ENCODE peak calls at places on chromosomes 11 and 22, in six cellular contexts. One of them, this sample, is unnamed.

GRCh38 chr11:32838505-32839274 is 9.0 kb downstream of the PRRG4 start:
- DNase-seq in stimulated activated CD4-positive, alpha-beta T cell treated with anti-CD3 and anti-CD28 coated beads, Interleukin-4, amount 100 ng/mL, for 1 hour: no peak
- DNase-seq in effector CD4-positive, alpha-beta T cell: no peak
- DNase-seq in hepatic stellate cell: no peak
- DNase-seq in HFFc6: no peak
- DNase-seq in LoVo: peak; percentile 78
- DNase-seq in this sample: peak; percentile 73

GRCh38 chr11:66371627-66372415 is at the start of gene SLC29A2:
- DNase-seq in stimulated activated CD4-positive, alpha-beta T cell treated with anti-CD3 and anti-CD28 coated beads, Interleukin-4, amount 100 ng/mL, for 1 hour: peak; percentile 81
- DNase-seq in effector CD4-positive, alpha-beta T cell: peak; percentile 63
- DNase-seq in hepatic stellate cell: no peak
- DNase-seq in HFFc6: no peak
- DNase-seq in LoVo: peak; percentile 88
- DNase-seq in this sample: peak; percentile 95

GRCh38 chr11:82792319-82792718 is 58.7 kb upstream of the FAM181B start:
- DNase-seq in stimulated activated CD4-positive, alpha-beta T cell treated with anti-CD3 and anti-CD28 coated beads, Interleukin-4, amount 100 ng/mL, for 1 hour: no peak
- DNase-seq in effector CD4-positive, alpha-beta T cell: no peak
- DNase-seq in hepatic stellate cell: no peak
- DNase-seq in HFFc6: no peak
- DNase-seq in LoVo: no peak
- DNase-seq in this sample: no peak

GRCh38 chr22:47190276-47190956 is 428.0 kb downstream of the TBC1D22A start:
- DNase-seq in stimulated activated CD4-positive, alpha-beta T cell treated with anti-CD3 and anti-CD28 coated beads, Interleukin-4, amount 100 ng/mL, for 1 hour: no peak
- DNase-seq in effector CD4-positive, alpha-beta T cell: no peak
- DNase-seq in hepatic stellate cell: no peak
- DNase-seq in HFFc6: no peak
- DNase-seq in LoVo: no peak
- DNase-seq in this sample: no peak

GRCh38 chr22:28728621-28729313 is 12.9 kb downstream of the CHEK2 start:
- DNase-seq in stimulated activated CD4-positive, alpha-beta T cell treated with anti-CD3 and anti-CD28 coated beads, Interleukin-4, amount 100 ng/mL, for 1 hour: no peak
- DNase-seq in effector CD4-positive, alpha-beta T cell: no peak
- DNase-seq in hepatic stellate cell: no peak
- DNase-seq in HFFc6: no peak
- DNase-seq in LoVo: no peak
- DNase-seq in this sample: no peak

GRCh38 chr11:71199226-71199815 is 53.1 kb downstream of the SHANK2 start:
- DNase-seq in stimulated activated CD4-positive, alpha-beta T cell treated with anti-CD3 and anti-CD28 coated beads, Interleukin-4, amount 100 ng/mL, for 1 hour: no peak
- DNase-seq in effector CD4-positive, alpha-beta T cell: no peak
- DNase-seq in hepatic stellate cell: no peak
- DNase-seq in HFFc6: no peak
- DNase-seq in LoVo: no peak
- DNase-seq in this sample: no peak

GRCh38 chr11:66324626-66325025 is 7.8 kb upstream of the CD248 start:
- DNase-seq in stimulated activated CD4-positive, alpha-beta T cell treated with anti-CD3 and anti-CD28 coated beads, Interleukin-4, amount 100 ng/mL, for 1 hour: no peak
- DNase-seq in effector CD4-positive, alpha-beta T cell: no peak
- DNase-seq in hepatic stellate cell: no peak
- DNase-seq in HFFc6: no peak
- DNase-seq in LoVo: no peak
- DNase-seq in this sample: no peak

GRCh38 chr22:17368727-17369552 is at the start of gene CECR2:
- DNase-seq in stimulated activated CD4-positive, alpha-beta T cell treated with anti-CD3 and anti-CD28 coated beads, Interleukin-4, amount 100 ng/mL, for 1 hour: peak; percentile 2
- DNase-seq in effector CD4-positive, alpha-beta T cell: no peak
- DNase-seq in hepatic stellate cell: no peak
- DNase-seq in HFFc6: no peak
- DNase-seq in LoVo: peak; percentile 31
- DNase-seq in this sample: no peak

GRCh38 chr11:6610591-6610990 is 1.4 kb downstream of the TAF10 start:
- DNase-seq in stimulated activated CD4-positive, alpha-beta T cell treated with anti-CD3 and anti-CD28 coated beads, Interleukin-4, amount 100 ng/mL, for 1 hour: no peak
- DNase-seq in effector CD4-positive, alpha-beta T cell: no peak
- DNase-seq in hepatic stellate cell: no peak
- DNase-seq in HFFc6: no peak
- DNase-seq in LoVo: no peak
- DNase-seq in this sample: no peak

GRCh38 chr11:71065794-71066193 is 186.6 kb downstream of the SHANK2 start:
- DNase-seq in stimulated activated CD4-positive, alpha-beta T cell treated with anti-CD3 and anti-CD28 coated beads, Interleukin-4, amount 100 ng/mL, for 1 hour: no peak
- DNase-seq in effector CD4-positive, alpha-beta T cell: no peak
- DNase-seq in hepatic stellate cell: no peak
- DNase-seq in HFFc6: no peak
- DNase-seq in LoVo: no peak
- DNase-seq in this sample: no peak

GRCh38 chr11:118870396-118871343 is 13.0 kb upstream of the CXCR5 start:
- DNase-seq in stimulated activated CD4-positive, alpha-beta T cell treated with anti-CD3 and anti-CD28 coated beads, Interleukin-4, amount 100 ng/mL, for 1 hour: no peak
- DNase-seq in effector CD4-positive, alpha-beta T cell: no peak
- DNase-seq in hepatic stellate cell: peak; percentile 66
- DNase-seq in HFFc6: no peak
- DNase-seq in LoVo: no peak
- DNase-seq in this sample: no peak

GRCh38 chr22:48757581-48757980 is 1070.1 kb downstream of the BRD1 start:
- DNase-seq in stimulated activated CD4-positive, alpha-beta T cell treated with anti-CD3 and anti-CD28 coated beads, Interleukin-4, amount 100 ng/mL, for 1 hour: no peak
- DNase-seq in effector CD4-positive, alpha-beta T cell: no peak
- DNase-seq in hepatic stellate cell: no peak
- DNase-seq in HFFc6: no peak
- DNase-seq in LoVo: no peak
- DNase-seq in this sample: no peak

GRCh38 chr11:132037961-132038360 is 667.5 kb downstream of the NTM start:
- DNase-seq in stimulated activated CD4-positive, alpha-beta T cell treated with anti-CD3 and anti-CD28 coated beads, Interleukin-4, amount 100 ng/mL, for 1 hour: no peak
- DNase-seq in effector CD4-positive, alpha-beta T cell: no peak
- DNase-seq in hepatic stellate cell: no peak
- DNase-seq in HFFc6: no peak
- DNase-seq in LoVo: no peak
- DNase-seq in this sample: no peak

GRCh38 chr11:34395916-34396555 is 38.2 kb upstream of the ABTB2 start:
- DNase-seq in stimulated activated CD4-positive, alpha-beta T cell treated with anti-CD3 and anti-CD28 coated beads, Interleukin-4, amount 100 ng/mL, for 1 hour: no peak
- DNase-seq in effector CD4-positive, alpha-beta T cell: no peak
- DNase-seq in hepatic stellate cell: peak; percentile 15
- DNase-seq in HFFc6: peak; percentile 82
- DNase-seq in LoVo: no peak
- DNase-seq in this sample: no peak

GRCh38 chr11:110431212-110432073 is 1.7 kb downstream of the FDX1 start:
- DNase-seq in stimulated activated CD4-positive, alpha-beta T cell treated with anti-CD3 and anti-CD28 coated beads, Interleukin-4, amount 100 ng/mL, for 1 hour: no peak
- DNase-seq in effector CD4-positive, alpha-beta T cell: no peak
- DNase-seq in hepatic stellate cell: peak; percentile 34
- DNase-seq in HFFc6: no peak
- DNase-seq in LoVo: peak; percentile 29
- DNase-seq in this sample: peak; percentile 67

GRCh38 chr11:11081273-11081672 is 223.4 kb upstream of the ZBED5 start:
- DNase-seq in stimulated activated CD4-positive, alpha-beta T cell treated with anti-CD3 and anti-CD28 coated beads, Interleukin-4, amount 100 ng/mL, for 1 hour: no peak
- DNase-seq in effector CD4-positive, alpha-beta T cell: no peak
- DNase-seq in hepatic stellate cell: no peak
- DNase-seq in HFFc6: no peak
- DNase-seq in LoVo: no peak
- DNase-seq in this sample: no peak

GRCh38 chr22:27438271-27438980 is 363.1 kb downstream of the MN1 start:
- DNase-seq in stimulated activated CD4-positive, alpha-beta T cell treated with anti-CD3 and anti-CD28 coated beads, Interleukin-4, amount 100 ng/mL, for 1 hour: no peak
- DNase-seq in effector CD4-positive, alpha-beta T cell: no peak
- DNase-seq in hepatic stellate cell: no peak
- DNase-seq in HFFc6: no peak
- DNase-seq in LoVo: no peak
- DNase-seq in this sample: peak; percentile 1

GRCh38 chr22:48907591-48907990 is 920.1 kb downstream of the BRD1 start:
- DNase-seq in stimulated activated CD4-positive, alpha-beta T cell treated with anti-CD3 and anti-CD28 coated beads, Interleukin-4, amount 100 ng/mL, for 1 hour: no peak
- DNase-seq in effector CD4-positive, alpha-beta T cell: no peak
- DNase-seq in hepatic stellate cell: no peak
- DNase-seq in HFFc6: no peak
- DNase-seq in LoVo: no peak
- DNase-seq in this sample: no peak

GRCh38 chr22:35445933-35446332 is 46.0 kb downstream of the MCM5 start:
- DNase-seq in stimulated activated CD4-positive, alpha-beta T cell treated with anti-CD3 and anti-CD28 coated beads, Interleukin-4, amount 100 ng/mL, for 1 hour: no peak
- DNase-seq in effector CD4-positive, alpha-beta T cell: no peak
- DNase-seq in hepatic stellate cell: no peak
- DNase-seq in HFFc6: no peak
- DNase-seq in LoVo: no peak
- DNase-seq in this sample: no peak

GRCh38 chr11:73465019-73465675 is 88.9 kb downstream of the RELT start:
- DNase-seq in stimulated activated CD4-positive, alpha-beta T cell treated with anti-CD3 and anti-CD28 coated beads, Interleukin-4, amount 100 ng/mL, for 1 hour: no peak
- DNase-seq in effector CD4-positive, alpha-beta T cell: no peak
- DNase-seq in hepatic stellate cell: no peak
- DNase-seq in HFFc6: peak; percentile 3
- DNase-seq in LoVo: no peak
- DNase-seq in this sample: no peak

GRCh38 chr22:30940655-30941362 is 27.8 kb downstream of the MORC2 start:
- DNase-seq in stimulated activated CD4-positive, alpha-beta T cell treated with anti-CD3 and anti-CD28 coated beads, Interleukin-4, amount 100 ng/mL, for 1 hour: peak; percentile 42
- DNase-seq in effector CD4-positive, alpha-beta T cell: peak; percentile 20
- DNase-seq in hepatic stellate cell: no peak
- DNase-seq in HFFc6: no peak
- DNase-seq in LoVo: no peak
- DNase-seq in this sample: no peak

GRCh38 chr11:12086271-12087074 is 23.9 kb upstream of the MICAL2 start:
- DNase-seq in stimulated activated CD4-positive, alpha-beta T cell treated with anti-CD3 and anti-CD28 coated beads, Interleukin-4, amount 100 ng/mL, for 1 hour: no peak
- DNase-seq in effector CD4-positive, alpha-beta T cell: no peak
- DNase-seq in hepatic stellate cell: peak; percentile 71
- DNase-seq in HFFc6: peak; percentile 96
- DNase-seq in LoVo: peak; percentile 69
- DNase-seq in this sample: peak; percentile 66

GRCh38 chr11:92225563-92226308 is 1.1 kb downstream of the FAT3 start:
- DNase-seq in stimulated activated CD4-positive, alpha-beta T cell treated with anti-CD3 and anti-CD28 coated beads, Interleukin-4, amount 100 ng/mL, for 1 hour: no peak
- DNase-seq in effector CD4-positive, alpha-beta T cell: no peak
- DNase-seq in hepatic stellate cell: peak; percentile 34
- DNase-seq in HFFc6: no peak
- DNase-seq in LoVo: no peak
- DNase-seq in this sample: no peak

GRCh38 chr11:113286509-113287497 is 27.6 kb upstream of the TTC12 start:
- DNase-seq in stimulated activated CD4-positive, alpha-beta T cell treated with anti-CD3 and anti-CD28 coated beads, Interleukin-4, amount 100 ng/mL, for 1 hour: no peak
- DNase-seq in effector CD4-positive, alpha-beta T cell: no peak
- DNase-seq in hepatic stellate cell: no peak
- DNase-seq in HFFc6: no peak
- DNase-seq in LoVo: no peak
- DNase-seq in this sample: no peak

GRCh38 chr11:68213135-68213515 is at the start of gene KMT5B:
- DNase-seq in stimulated activated CD4-positive, alpha-beta T cell treated with anti-CD3 and anti-CD28 coated beads, Interleukin-4, amount 100 ng/mL, for 1 hour: peak; percentile 69
- DNase-seq in effector CD4-positive, alpha-beta T cell: peak; percentile 27
- DNase-seq in hepatic stellate cell: peak; percentile 51
- DNase-seq in HFFc6: no peak
- DNase-seq in LoVo: peak; percentile 67
- DNase-seq in this sample: no peak

GRCh38 chr11:16815047-16815767 is 76.8 kb downstream of the C11orf58 start:
- DNase-seq in stimulated activated CD4-positive, alpha-beta T cell treated with anti-CD3 and anti-CD28 coated beads, Interleukin-4, amount 100 ng/mL, for 1 hour: no peak
- DNase-seq in effector CD4-positive, alpha-beta T cell: no peak
- DNase-seq in hepatic stellate cell: no peak
- DNase-seq in HFFc6: no peak
- DNase-seq in LoVo: no peak
- DNase-seq in this sample: no peak

GRCh38 chr11:112304914-112305313 is 44.3 kb upstream of the PLET1 start:
- DNase-seq in stimulated activated CD4-positive, alpha-beta T cell treated with anti-CD3 and anti-CD28 coated beads, Interleukin-4, amount 100 ng/mL, for 1 hour: no peak
- DNase-seq in effector CD4-positive, alpha-beta T cell: no peak
- DNase-seq in hepatic stellate cell: no peak
- DNase-seq in HFFc6: no peak
- DNase-seq in LoVo: no peak
- DNase-seq in this sample: no peak

GRCh38 chr11:7019500-7020182 is 505 bp downstream of the ZNF214 start:
- DNase-seq in stimulated activated CD4-positive, alpha-beta T cell treated with anti-CD3 and anti-CD28 coated beads, Interleukin-4, amount 100 ng/mL, for 1 hour: no peak
- DNase-seq in effector CD4-positive, alpha-beta T cell: no peak
- DNase-seq in hepatic stellate cell: peak; percentile 6
- DNase-seq in HFFc6: no peak
- DNase-seq in LoVo: peak; percentile 4
- DNase-seq in this sample: no peak

GRCh38 chr11:9760180-9760550 is 96.3 kb downstream of the SWAP70 start:
- DNase-seq in stimulated activated CD4-positive, alpha-beta T cell treated with anti-CD3 and anti-CD28 coated beads, Interleukin-4, amount 100 ng/mL, for 1 hour: peak; percentile 8
- DNase-seq in effector CD4-positive, alpha-beta T cell: no peak
- DNase-seq in hepatic stellate cell: peak; percentile 77
- DNase-seq in HFFc6: peak; percentile 87
- DNase-seq in LoVo: no peak
- DNase-seq in this sample: no peak

GRCh38 chr22:25141994-25142620 is 57.6 kb upstream of the CRYBB3 start:
- DNase-seq in stimulated activated CD4-positive, alpha-beta T cell treated with anti-CD3 and anti-CD28 coated beads, Interleukin-4, amount 100 ng/mL, for 1 hour: no peak
- DNase-seq in effector CD4-positive, alpha-beta T cell: no peak
- DNase-seq in hepatic stellate cell: no peak
- DNase-seq in HFFc6: no peak
- DNase-seq in LoVo: no peak
- DNase-seq in this sample: no peak

GRCh38 chr11:76831911-76832310 is 28.8 kb upstream of the ACER3 start:
- DNase-seq in stimulated activated CD4-positive, alpha-beta T cell treated with anti-CD3 and anti-CD28 coated beads, Interleukin-4, amount 100 ng/mL, for 1 hour: no peak
- DNase-seq in effector CD4-positive, alpha-beta T cell: no peak
- DNase-seq in hepatic stellate cell: no peak
- DNase-seq in HFFc6: no peak
- DNase-seq in LoVo: no peak
- DNase-seq in this sample: no peak

GRCh38 chr11:14672635-14673034 is 29.0 kb downstream of the PDE3B start:
- DNase-seq in stimulated activated CD4-positive, alpha-beta T cell treated with anti-CD3 and anti-CD28 coated beads, Interleukin-4, amount 100 ng/mL, for 1 hour: no peak
- DNase-seq in effector CD4-positive, alpha-beta T cell: no peak
- DNase-seq in hepatic stellate cell: no peak
- DNase-seq in HFFc6: peak; percentile 8
- DNase-seq in LoVo: no peak
- DNase-seq in this sample: no peak

GRCh38 chr11:2824851-2825250 is 60.7 kb downstream of the CDKN1C start:
- DNase-seq in stimulated activated CD4-positive, alpha-beta T cell treated with anti-CD3 and anti-CD28 coated beads, Interleukin-4, amount 100 ng/mL, for 1 hour: no peak
- DNase-seq in effector CD4-positive, alpha-beta T cell: no peak
- DNase-seq in hepatic stellate cell: no peak
- DNase-seq in HFFc6: no peak
- DNase-seq in LoVo: no peak
- DNase-seq in this sample: no peak

GRCh38 chr11:66579017-66579606 is 10.7 kb upstream of the CTSF start:
- DNase-seq in stimulated activated CD4-positive, alpha-beta T cell treated with anti-CD3 and anti-CD28 coated beads, Interleukin-4, amount 100 ng/mL, for 1 hour: peak; percentile 83
- DNase-seq in effector CD4-positive, alpha-beta T cell: peak; percentile 76
- DNase-seq in hepatic stellate cell: peak; percentile 88
- DNase-seq in HFFc6: peak; percentile 48
- DNase-seq in LoVo: peak; percentile 21
- DNase-seq in this sample: peak; percentile 83

GRCh38 chr11:122138759-122139594 is 23.0 kb upstream of the BLID start:
- DNase-seq in stimulated activated CD4-positive, alpha-beta T cell treated with anti-CD3 and anti-CD28 coated beads, Interleukin-4, amount 100 ng/mL, for 1 hour: no peak
- DNase-seq in effector CD4-positive, alpha-beta T cell: no peak
- DNase-seq in hepatic stellate cell: no peak
- DNase-seq in HFFc6: no peak
- DNase-seq in LoVo: no peak
- DNase-seq in this sample: no peak

This sample was measured in HT-29.